ENCODE peak calls at places on chromosomes 3 and 15, in five cellular contexts. D is HT1080, T is GM04504, V is GM03348, Z is cerebellum. R is an unnamed sample.

GRCh38 chr3:166902374-166902773 is 477.7 kb downstream of the ZBBX start:
- DNase-seq in D (no peak), Z (no peak), V (no peak), T (no peak), R (no peak)

GRCh38 chr3:190566043-190566933 is 52.4 kb downstream of the IL1RAP start:
- DNase-seq in D (peak), Z (no peak), T (peak), V (peak), R (no peak)

GRCh38 chr3:20322085-20322484 is 136.1 kb upstream of the SGO1 start:
- DNase-seq in Z (no peak), V (no peak), D (no peak), T (no peak), R (no peak)

GRCh38 chr3:11096266-11097135 is 57.8 kb upstream of the HRH1 start:
- DNase-seq in T (peak), V (peak), Z (no peak), D (peak), R (peak)

GRCh38 chr3:81251108-81251507 is 510.3 kb downstream of the GBE1 start:
- DNase-seq in D (no peak), Z (no peak), V (no peak), T (no peak), R (no peak)

GRCh38 chr3:66481071-66482001 is 19.5 kb downstream of the LRIG1 start:
- DNase-seq in V (no peak), T (no peak), D (no peak), Z (no peak), R (no peak)

GRCh38 chr15:27816790-27817189 is 282.3 kb downstream of the OCA2 start:
- DNase-seq in T (no peak), Z (no peak), D (no peak), V (no peak), R (no peak)

GRCh38 chr3:56494679-56495322 is 26.5 kb upstream of the ERC2 start:
- DNase-seq in T (peak), Z (peak), V (peak), D (peak), R (peak)

GRCh38 chr3:24494616-24495333 is at the start of gene THRB:
- DNase-seq in Z (peak), D (peak), T (no peak), V (peak), R (peak)

GRCh38 chr3:111321786-111322185 is 220.2 kb upstream of the CD96 start:
- DNase-seq in T (no peak), V (no peak), D (no peak), Z (no peak), R (no peak)

GRCh38 chr15:94097567-94097966 is 133.8 kb upstream of the MCTP2 start:
- DNase-seq in D (no peak), T (no peak), V (peak), Z (no peak), R (no peak)

GRCh38 chr15:86515625-86516024 is 436.0 kb downstream of the AGBL1 start:
- DNase-seq in V (no peak), Z (no peak), D (no peak), T (no peak), R (no peak)

GRCh38 chr3:44993471-44994205 is 17.6 kb downstream of the EXOSC7 start:
- DNase-seq in V (peak), D (no peak), Z (no peak), T (peak), R (no peak)

GRCh38 chr3:54853573-54854404 is 74.1 kb downstream of the LRTM1 start:
- DNase-seq in V (peak), T (no peak), Z (peak), D (peak), R (peak)